ENCODE peak calls at places on chromosomes 4 and X, in seven cellular contexts. D is SK-MEL-5; I is HAP-1; Y is stimulated activated CD8-positive, alpha-beta memory T cell treated with anti-CD3 and anti-CD28 coated beads, Interleukin-12 subunit alpha, Interleukin-12 subunit beta, amount 100 ng/mL, for 4 hours; S is RPMI7951; U is MCF 10A; K is iPS DF 6.9. C is an unnamed sample.
A peak's percentile ranks its signal among the peaks of the same experiment; 100 is the strongest.

GRCh38 chrX:44306336-44306735 is 37.1 kb downstream of the EFHC2 start:
- DNase-seq in D (no peak), I (peak; percentile 20), Y (no peak), S (peak; percentile 11), U (peak; percentile 84), K (no peak), C (peak; percentile 40)

GRCh38 chr4:57077550-57078311 is 32.5 kb downstream of the IGFBP7 start:
- DNase-seq in D (no peak), I (no peak), Y (no peak), S (peak; percentile 54), U (peak; percentile 79), K (no peak), C (no peak)

GRCh38 chr4:173917255-173917960 is 366.1 kb downstream of the FBXO8 start:
- DNase-seq in D (peak; percentile 17), I (no peak), Y (no peak), S (peak; percentile 7), U (no peak), K (no peak), C (no peak)

GRCh38 chr4:159722918-159723317 is 620.0 kb downstream of the RAPGEF2 start:
- DNase-seq in D (no peak), I (no peak), Y (no peak), S (no peak), U (no peak), K (no peak), C (no peak)

GRCh38 chr4:105966046-105966445 is 70.8 kb downstream of the NPNT start:
- DNase-seq in D (peak; percentile 15), I (peak; percentile 49), Y (no peak), S (peak; percentile 80), U (peak; percentile 83), K (no peak), C (no peak)

GRCh38 chr4:7844247-7844991 is 95.2 kb downstream of the AFAP1 start:
- DNase-seq in D (peak; percentile 66), I (peak; percentile 57), Y (peak; percentile 36), S (peak; percentile 97), U (peak; percentile 76), K (peak; percentile 64), C (peak; percentile 86)

GRCh38 chr4:42391981-42392380 is 5.3 kb upstream of the SHISA3 start:
- DNase-seq in D (no peak), I (no peak), Y (no peak), S (no peak), U (no peak), K (no peak), C (no peak)

GRCh38 chr4:88857588-88857987 is 160.0 kb upstream of the NAP1L5 start:
- DNase-seq in D (no peak), I (no peak), Y (no peak), S (no peak), U (no peak), K (no peak), C (no peak)

GRCh38 chr4:16496501-16496900 is 270.2 kb upstream of the TAPT1 start:
- DNase-seq in D (no peak), I (no peak), Y (no peak), S (peak; percentile 49), U (peak; percentile 82), K (no peak), C (no peak)

GRCh38 chr4:119715490-119716445 is 87.2 kb upstream of the PDE5A start:
- DNase-seq in D (no peak), I (no peak), Y (no peak), S (no peak), U (no peak), K (no peak), C (peak; percentile 66)

GRCh38 chr4:110830461-110830860 is 207.6 kb upstream of the PITX2 start:
- DNase-seq in D (no peak), I (no peak), Y (no peak), S (no peak), U (no peak), K (no peak), C (no peak)

GRCh38 chrX:109967151-109967550 is 35.8 kb upstream of the TMEM164 start:
- DNase-seq in D (no peak), I (no peak), Y (no peak), S (no peak), U (peak; percentile 37), K (no peak), C (no peak)

GRCh38 chr4:176999943-177000543 is 207.3 kb upstream of the VEGFC start:
- DNase-seq in D (no peak), I (peak; percentile 7), Y (no peak), S (no peak), U (peak; percentile 84), K (peak; percentile 0), C (no peak)

GRCh38 chrX:10591363-10592036 is 28.9 kb downstream of the MID1 start:
- DNase-seq in D (no peak), I (no peak), Y (no peak), S (no peak), U (no peak), K (no peak), C (no peak)

GRCh38 chrX:28590394-28590793 is 3.1 kb downstream of the IL1RAPL1 start:
- DNase-seq in D (no peak), I (peak; percentile 49), Y (no peak), S (no peak), U (no peak), K (no peak), C (no peak)

GRCh38 chrX:46989548-46989947 is 77.3 kb downstream of the JADE3 start:
- DNase-seq in D (no peak), I (no peak), Y (no peak), S (no peak), U (no peak), K (no peak), C (no peak)

GRCh38 chrX:38941675-38942074 is 140.4 kb downstream of the MID1IP1 start:
- DNase-seq in D (no peak), I (no peak), Y (no peak), S (peak; percentile 6), U (peak; percentile 6), K (no peak), C (no peak)

GRCh38 chr4:37082912-37083311 is 161.6 kb upstream of the NWD2 start:
- DNase-seq in D (no peak), I (no peak), Y (no peak), S (no peak), U (no peak), K (no peak), C (no peak)

GRCh38 chr4:152807294-152807829 is 27.6 kb downstream of the ARFIP1 start:
- DNase-seq in D (no peak), I (no peak), Y (no peak), S (peak; percentile 76), U (peak; percentile 21), K (no peak), C (no peak)

GRCh38 chr4:56321246-56321645 is 66.0 kb downstream of the AASDH start:
- DNase-seq in D (no peak), I (no peak), Y (no peak), S (no peak), U (no peak), K (no peak), C (no peak)

GRCh38 chr4:139286186-139286698 is 6.2 kb upstream of the MGARP start:
- DNase-seq in D (no peak), I (no peak), Y (no peak), S (no peak), U (no peak), K (no peak), C (no peak)

GRCh38 chrX:21993265-21993664 is 38.9 kb upstream of the PHEX start:
- DNase-seq in D (no peak), I (no peak), Y (no peak), S (no peak), U (no peak), K (no peak), C (no peak)

GRCh38 chr4:36651253-36651652 is 369.8 kb downstream of the DTHD1 start:
- DNase-seq in D (no peak), I (no peak), Y (no peak), S (no peak), U (peak; percentile 60), K (no peak), C (no peak)

GRCh38 chr4:7332216-7333023 is 102.3 kb downstream of the PSAPL1 start:
- DNase-seq in D (no peak), I (no peak), Y (no peak), S (peak; percentile 50), U (peak; percentile 43), K (no peak), C (peak; percentile 34)

GRCh38 chr4:182745268-182745667 is 171.9 kb downstream of the DCTD start:
- DNase-seq in D (no peak), I (peak; percentile 21), Y (no peak), S (peak; percentile 10), U (peak; percentile 58), K (no peak), C (no peak)

GRCh38 chr4:33060873-33061542 is 2340.8 kb downstream of the PCDH7 start:
- DNase-seq in D (peak; percentile 76), I (peak; percentile 76), Y (no peak), S (peak; percentile 3), U (peak; percentile 68), K (peak; percentile 39), C (peak; percentile 27)

GRCh38 chr4:56460085-56460484 is 7.3 kb upstream of the SRP72 start:
- DNase-seq in D (no peak), I (no peak), Y (no peak), S (no peak), U (peak; percentile 38), K (no peak), C (no peak)

GRCh38 chr4:30716158-30716557 is 4.0 kb upstream of the PCDH7 start:
- DNase-seq in D (peak; percentile 67), I (peak; percentile 47), Y (no peak), S (peak; percentile 1), U (peak; percentile 59), K (no peak), C (no peak)

GRCh38 chr4:3411676-3412075 is 30.1 kb upstream of the HGFAC start:
- DNase-seq in D (no peak), I (no peak), Y (no peak), S (no peak), U (no peak), K (no peak), C (no peak)

GRCh38 chrX:10106801-10107200 is 50.0 kb upstream of the CLCN4 start:
- DNase-seq in D (no peak), I (no peak), Y (no peak), S (peak; percentile 35), U (no peak), K (no peak), C (no peak)

GRCh38 chr4:37623125-37623524 is 63.1 kb downstream of the RELL1 start:
- DNase-seq in D (no peak), I (no peak), Y (no peak), S (no peak), U (no peak), K (no peak), C (no peak)

GRCh38 chr4:128386761-128387599 is 99.4 kb upstream of the PGRMC2 start:
- DNase-seq in D (peak; percentile 80), I (no peak), Y (no peak), S (peak; percentile 99), U (peak; percentile 94), K (no peak), C (peak; percentile 85)

GRCh38 chr4:143381171-143382118 is 44.8 kb downstream of the GAB1 start:
- DNase-seq in D (peak; percentile 84), I (peak; percentile 84), Y (no peak), S (peak; percentile 79), U (peak; percentile 69), K (no peak), C (peak; percentile 82)

C was measured in left colon.